ENCODE peak calls at places on chromosome 13, in seven cellular contexts. M, X, W, K, H, F and S are unnamed samples.

GRCh38 chr13:77737583-77738200 is 40.2 kb downstream of the SLAIN1 start:
- DNase-seq in H (no peak), K (no peak), X (no peak), W (no peak), M (no peak), F (no peak), S (no peak)

GRCh38 chr13:41456768-41457588 is at the start of gene RGCC:
- DNase-seq in M (peak; percentile 84), W (peak; percentile 24), X (peak; percentile 70), F (peak; percentile 52), K (peak; percentile 82), H (peak; percentile 61), S (no peak)

GRCh38 chr13:36115306-36115705 is 15.9 kb downstream of the DCLK1 start:
- DNase-seq in X (no peak), M (no peak), W (no peak), H (no peak), K (no peak), F (no peak), S (no peak)

GRCh38 chr13:99442273-99442895 is 58.9 kb upstream of the TM9SF2 start:
- DNase-seq in X (no peak), F (peak; percentile 68), W (no peak), M (no peak), K (peak; percentile 66), H (peak; percentile 49), S (peak; percentile 71)

GRCh38 chr13:39317284-39317683 is 279.0 kb downstream of the NHLRC3 start:
- DNase-seq in H (peak; percentile 59), F (peak; percentile 82), M (no peak), X (no peak), K (peak; percentile 75), W (no peak), S (peak; percentile 71)

GRCh38 chr13:77692746-77693448 is 4.6 kb upstream of the SLAIN1 start:
- DNase-seq in F (no peak), X (no peak), W (no peak), H (no peak), M (no peak), K (no peak), S (no peak)

GRCh38 chr13:105972811-105973590 is 562.5 kb downstream of the EFNB2 start:
- DNase-seq in X (no peak), W (no peak), M (no peak), H (no peak), K (peak; percentile 35), F (no peak), S (no peak)

GRCh38 chr13:102400619-102401125 is 1.2 kb downstream of the FGF14 start:
- DNase-seq in H (peak; percentile 2), K (peak; percentile 81), F (no peak), W (no peak), M (peak; percentile 21), X (no peak), S (peak; percentile 3)

DNA sequence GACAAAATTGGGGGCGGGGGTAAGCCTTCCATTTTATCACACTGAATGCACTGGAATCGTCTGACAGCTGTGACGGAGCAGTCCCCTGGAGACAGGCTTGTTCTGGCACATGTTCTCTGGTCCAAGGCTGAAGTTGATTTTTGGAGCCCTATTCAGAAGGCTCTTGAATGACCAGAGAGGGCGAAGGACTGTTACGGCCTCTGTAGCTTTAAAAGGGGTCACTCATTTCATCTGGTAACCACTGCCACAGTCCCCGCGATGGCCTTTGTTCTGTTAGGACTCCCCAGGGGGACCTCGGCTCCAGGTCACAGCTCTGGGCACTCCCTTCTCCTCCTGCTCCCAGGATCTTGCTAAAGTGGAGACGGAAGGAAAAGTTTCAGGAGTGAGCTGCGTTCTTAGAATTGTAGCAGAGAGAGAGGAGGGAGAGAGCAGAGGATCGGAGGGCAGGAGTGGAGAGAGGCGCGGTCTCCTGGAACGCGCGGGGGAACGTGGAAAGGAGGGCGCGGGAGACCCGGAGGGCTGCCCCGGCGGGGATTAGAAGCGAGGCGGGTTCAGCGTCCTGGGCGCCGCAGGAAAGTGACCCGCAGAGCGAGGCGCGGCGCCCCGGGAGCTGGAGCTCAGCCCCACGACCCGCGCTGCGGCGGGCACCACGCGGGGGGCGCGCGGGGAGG is 134.3 kb upstream of the MYO16 start:
- DNase-seq in K (peak; percentile 3), W (no peak), X (no peak), M (no peak), H (peak; percentile 26), F (no peak), S (no peak)
- H3K4me3 ChIP-seq in K (no peak overlapping the region), W (peak overlapping the region; percentile 39), X (peak overlapping the region; percentile 48), M (peak overlapping the region; percentile 35), H (peak overlapping the region; percentile 25), F (no peak overlapping the region), S (no peak overlapping the region)

DNA sequence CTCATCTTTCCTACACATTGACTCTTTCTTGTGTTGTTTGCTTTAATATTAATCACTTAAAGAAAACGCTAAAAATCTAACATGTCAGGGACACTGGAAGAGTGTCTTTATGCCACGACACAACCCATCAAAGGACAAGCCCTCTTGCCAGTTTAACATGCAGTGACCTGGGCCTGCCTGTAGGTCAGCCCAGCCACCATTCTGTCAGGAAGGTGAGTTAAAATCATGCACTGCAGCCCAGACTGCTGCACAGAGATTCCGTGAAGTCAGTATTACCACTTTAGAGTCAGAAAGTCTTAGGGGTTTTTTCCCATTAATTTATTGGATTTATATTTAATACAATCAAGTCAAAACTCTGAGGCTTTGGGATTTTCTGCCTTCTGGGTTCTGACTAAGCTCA is 58.0 kb downstream of the TNFRSF19 start:
- DNase-seq in F (no peak), X (no peak), W (no peak), M (no peak), K (no peak), H (no peak), S (no peak)
- TF ChIP-seq CTCF in F (peak; percentile 1), X (no peak), W (no peak), M (no peak), K (no peak), H (no peak), S (no peak)

DNA sequence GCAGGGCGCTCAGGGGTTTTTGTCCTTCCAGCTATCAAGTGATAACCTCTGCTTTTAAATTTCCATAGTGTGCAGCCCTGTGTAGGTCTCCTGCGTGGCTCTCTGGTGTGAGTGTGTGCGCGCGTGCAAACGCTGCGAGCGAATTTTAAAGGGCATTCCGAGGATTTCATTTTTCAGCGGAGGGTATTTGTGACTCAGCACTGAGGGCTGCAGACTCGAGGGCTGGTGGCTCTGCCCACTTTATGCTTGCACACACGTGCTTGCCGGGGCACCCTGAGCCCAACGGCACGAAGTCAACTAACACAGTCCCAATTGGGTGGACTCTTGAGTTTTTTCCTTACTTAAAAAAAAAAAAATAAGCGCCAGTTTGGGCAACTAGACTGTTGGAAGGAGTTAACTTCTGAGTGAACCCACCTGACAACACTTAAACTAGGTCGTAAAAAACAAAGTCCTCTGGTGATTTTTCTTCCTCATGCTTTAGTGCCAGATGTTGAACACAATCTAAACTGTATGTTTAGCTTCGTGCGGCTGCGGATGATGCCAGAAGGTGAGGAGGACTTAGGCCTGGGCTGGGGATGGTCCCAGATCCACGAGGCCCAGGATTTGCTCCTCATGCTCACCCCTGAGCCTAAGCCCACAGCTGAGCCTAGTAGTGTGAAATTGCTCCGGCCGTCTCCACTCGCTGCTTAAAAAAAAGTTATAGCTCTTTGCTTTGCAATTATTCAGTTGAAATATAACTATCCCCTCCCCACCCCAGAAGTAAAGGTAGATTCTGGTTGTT is 2.1 kb downstream of the FGF9 start:
- DNase-seq in F (no peak), M (no peak), W (no peak), X (no peak), H (no peak), K (peak; percentile 17), S (no peak)
- H3K4me3 ChIP-seq in F (no peak overlapping the region), M (peak overlapping the region; percentile 73), W (peak overlapping the region; percentile 61), X (peak overlapping the region; percentile 83), H (peak overlapping the region; percentile 6), K (no peak overlapping the region), S (peak overlapping the region; percentile 54)

GRCh38 chr13:62388515-62388914 is 972.9 kb upstream of the PCDH20 start:
- DNase-seq in K (no peak), X (no peak), M (no peak), H (no peak), F (no peak), W (no peak), S (no peak)

DNA sequence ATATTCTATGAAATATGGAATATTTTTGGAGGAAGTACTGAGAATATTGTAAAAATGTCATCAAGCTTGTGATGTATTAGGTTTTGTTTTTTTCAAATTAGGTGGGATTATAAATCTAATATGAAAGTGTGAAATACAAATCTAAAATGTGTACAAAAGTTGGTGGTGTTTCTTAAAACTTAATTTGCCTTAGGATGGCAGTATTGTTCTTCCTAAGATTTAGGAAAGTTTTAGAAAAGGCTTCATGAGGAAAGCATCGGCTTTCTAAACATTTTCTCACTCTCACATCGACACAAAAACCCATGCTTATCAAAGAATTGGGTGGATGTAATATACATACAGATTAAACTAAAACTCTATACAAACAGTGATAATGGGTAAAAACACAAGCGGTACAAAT is 972.0 kb upstream of the PCDH20 start:
- DNase-seq in H (peak; percentile 24), W (no peak), X (no peak), M (no peak), F (peak; percentile 1), K (peak; percentile 2), S (no peak)
- TF ChIP-seq CTCF in H (no peak), W (no peak), X (no peak), M (no peak), F (no peak), K (no peak), S (no peak)

GRCh38 chr13:74145249-74145970 is 11.2 kb upstream of the KLF12 start:
- DNase-seq in H (peak; percentile 26), W (no peak), M (no peak), F (peak; percentile 64), X (no peak), K (peak; percentile 85), S (peak; percentile 74)
- H3K4me3 ChIP-seq in H (no peak overlapping the region), W (no peak overlapping the region), M (no peak overlapping the region), F (no peak overlapping the region), X (no peak overlapping the region), K (no peak overlapping the region), S (no peak overlapping the region)